ENCODE peak calls at places on chromosomes 13 and 19, in nine cellular contexts. W is colonic mucosa, H is foreskin fibroblast, C is fibroblast of lung, A is neural progenitor cell, I is heart left ventricle, F is psoas muscle, D is Panc1, O is BJ. K is an unnamed sample.

GRCh38 chr19:13803038-13803437 is 7.8 kb downstream of the ZSWIM4 start:
- DNase-seq in W (no peak), H (no peak), C (no peak), A (no peak), I (no peak), F (no peak), D (no peak), O (no peak), K (no peak)

GRCh38 chr13:75771818-75772217 is 135.7 kb downstream of the LMO7 start:
- DNase-seq in W (no peak), H (peak), C (peak), A (no peak), I (no peak), F (no peak), D (no peak), O (no peak), K (no peak)

GRCh38 chr13:95185851-95186250 is 115.4 kb downstream of the ABCC4 start:
- DNase-seq in W (no peak), H (no peak), C (no peak), A (no peak), I (no peak), F (no peak), D (no peak), O (no peak), K (no peak)

GRCh38 chr19:7763696-7764095 is 653 bp downstream of the CLEC4M start:
- DNase-seq in W (no peak), H (no peak), C (no peak), A (no peak), I (no peak), F (no peak), D (no peak), O (no peak), K (no peak)

GRCh38 chr13:51815848-51816247 is 11.9 kb upstream of the DHRS12 start:
- DNase-seq in W (no peak), H (no peak), C (no peak), A (no peak), I (no peak), F (no peak), D (no peak), O (no peak), K (peak)

GRCh38 chr13:27542220-27542619 is 78.1 kb downstream of the LNX2 start:
- DNase-seq in W (no peak), H (no peak), C (no peak), A (no peak), I (no peak), F (no peak), D (no peak), O (peak), K (no peak)

GRCh38 chr13:92303428-92303827 is 905.0 kb downstream of the GPC5 start:
- DNase-seq in W (no peak), H (peak), C (peak), A (no peak), I (no peak), F (no peak), D (no peak), O (no peak), K (no peak)

GRCh38 chr13:40539954-40540706 is 126.3 kb downstream of the FOXO1 start:
- DNase-seq in W (no peak), H (peak), C (peak), A (peak), I (no peak), F (no peak), D (peak), O (peak), K (no peak)

GRCh38 chr19:7931221-7932061 is 5.5 kb upstream of the CTXN1 start:
- DNase-seq in W (no peak), H (no peak), C (no peak), A (no peak), I (peak), F (no peak), D (no peak), O (no peak), K (peak)

GRCh38 chr19:3149089-3149488 is 13.3 kb downstream of the GNA15 start:
- DNase-seq in W (no peak), H (no peak), C (no peak), A (no peak), I (no peak), F (no peak), D (no peak), O (no peak), K (no peak)

GRCh38 chr13:113947321-113948033 is 26.4 kb downstream of the C13orf46 start:
- DNase-seq in W (peak), H (peak), C (peak), A (peak), I (peak), F (peak), D (no peak), O (no peak), K (peak)

GRCh38 chr19:54644056-54644455 is 13.8 kb downstream of the LILRB1 start:
- DNase-seq in W (no peak), H (no peak), C (no peak), A (no peak), I (peak), F (no peak), D (no peak), O (no peak), K (peak)

GRCh38 chr19:7534531-7534980 is 961 bp upstream of the PNPLA6 start:
- DNase-seq in W (peak), H (peak), C (peak), A (peak), I (peak), F (peak), D (no peak), O (peak), K (no peak)

GRCh38 chr19:13334801-13335481 is 171.3 kb downstream of the CACNA1A start:
- DNase-seq in W (no peak), H (no peak), C (no peak), A (no peak), I (no peak), F (no peak), D (no peak), O (no peak), K (no peak)

GRCh38 chr13:59823495-59823894 is 340.2 kb downstream of the DIAPH3 start:
- DNase-seq in W (no peak), H (peak), C (peak), A (no peak), I (no peak), F (no peak), D (peak), O (no peak), K (no peak)

GRCh38 chr19:55383279-55383788 is 758 bp downstream of the TMEM238 start:
- DNase-seq in W (peak), H (no peak), C (no peak), A (no peak), I (no peak), F (no peak), D (no peak), O (no peak), K (no peak)

GRCh38 chr19:5811117-5811516 is 6.2 kb downstream of the NRTN start:
- DNase-seq in W (no peak), H (no peak), C (no peak), A (no peak), I (no peak), F (no peak), D (no peak), O (no peak), K (no peak)

GRCh38 chr13:81639984-81640582 is 1299.2 kb upstream of the SPRY2 start:
- DNase-seq in W (no peak), H (no peak), C (no peak), A (peak), I (no peak), F (no peak), D (no peak), O (no peak), K (no peak)

GRCh38 chr19:18633321-18633720 is 3.5 kb upstream of the KLHL26 start:
- DNase-seq in W (peak), H (no peak), C (no peak), A (no peak), I (no peak), F (no peak), D (no peak), O (no peak), K (peak)

GRCh38 chr13:33262069-33262487 is 23.5 kb downstream of the STARD13 start:
- DNase-seq in W (peak), H (no peak), C (no peak), A (peak), I (no peak), F (peak), D (no peak), O (no peak), K (peak)

GRCh38 chr19:20879501-20879900 is 43.5 kb upstream of the ZNF85 start:
- DNase-seq in W (no peak), H (no peak), C (no peak), A (no peak), I (no peak), F (no peak), D (no peak), O (no peak), K (no peak)

GRCh38 chr13:50494110-50494509 is 349.4 kb downstream of the DLEU7 start:
- DNase-seq in W (no peak), H (no peak), C (no peak), A (no peak), I (no peak), F (no peak), D (no peak), O (no peak), K (no peak)

GRCh38 chr19:53156888-53157287 is 2.0 kb downstream of the ZNF347 start:
- DNase-seq in W (no peak), H (no peak), C (no peak), A (no peak), I (no peak), F (no peak), D (no peak), O (no peak), K (no peak)

GRCh38 chr13:96172066-96172465 is 82.2 kb downstream of the HS6ST3 start:
- DNase-seq in W (no peak), H (no peak), C (no peak), A (no peak), I (no peak), F (no peak), D (no peak), O (no peak), K (no peak)

GRCh38 chr13:107339209-107339608 is 771.3 kb upstream of the ARGLU1 start:
- DNase-seq in W (no peak), H (no peak), C (peak), A (no peak), I (no peak), F (no peak), D (no peak), O (no peak), K (no peak)

GRCh38 chr19:52234406-52234805 is 35.0 kb upstream of the ZNF766 start:
- DNase-seq in W (no peak), H (no peak), C (no peak), A (no peak), I (no peak), F (no peak), D (no peak), O (no peak), K (no peak)

GRCh38 chr13:41411536-41411935 is 45.8 kb upstream of the RGCC start:
- DNase-seq in W (no peak), H (peak), C (peak), A (peak), I (no peak), F (no peak), D (no peak), O (peak), K (peak)

GRCh38 chr13:43880451-43880850 is 747 bp downstream of the LACC1 start:
- DNase-seq in W (no peak), H (no peak), C (peak), A (no peak), I (no peak), F (no peak), D (no peak), O (no peak), K (no peak)

GRCh38 chr19:10292789-10293636 is 3.3 kb downstream of the ICAM5 start:
- DNase-seq in W (no peak), H (no peak), C (no peak), A (peak), I (no peak), F (no peak), D (no peak), O (no peak), K (peak)

GRCh38 chr19:10294368-10294697 is 4.6 kb downstream of the ICAM5 start:
- DNase-seq in W (no peak), H (no peak), C (no peak), A (peak), I (peak), F (no peak), D (no peak), O (no peak), K (no peak)

GRCh38 chr19:10295305-10295846 is 5.6 kb downstream of the ICAM5 start:
- DNase-seq in W (peak), H (no peak), C (no peak), A (peak), I (peak), F (no peak), D (no peak), O (no peak), K (peak)

GRCh38 chr19:10293637-10294367 is 4.0 kb downstream of the ICAM5 start:
- DNase-seq in W (no peak), H (no peak), C (no peak), A (peak), I (no peak), F (no peak), D (no peak), O (no peak), K (no peak)

GRCh38 chr19:10295847-10296591 is 6.3 kb downstream of the ICAM5 start:
- DNase-seq in W (no peak), H (no peak), C (no peak), A (peak), I (no peak), F (no peak), D (no peak), O (no peak), K (peak)
- H3K4me3 ChIP-seq in W (peak), H (no peak), C (no peak), A (peak), I (no peak), F (peak), D (no peak), O (peak), K (no peak)

DNA sequence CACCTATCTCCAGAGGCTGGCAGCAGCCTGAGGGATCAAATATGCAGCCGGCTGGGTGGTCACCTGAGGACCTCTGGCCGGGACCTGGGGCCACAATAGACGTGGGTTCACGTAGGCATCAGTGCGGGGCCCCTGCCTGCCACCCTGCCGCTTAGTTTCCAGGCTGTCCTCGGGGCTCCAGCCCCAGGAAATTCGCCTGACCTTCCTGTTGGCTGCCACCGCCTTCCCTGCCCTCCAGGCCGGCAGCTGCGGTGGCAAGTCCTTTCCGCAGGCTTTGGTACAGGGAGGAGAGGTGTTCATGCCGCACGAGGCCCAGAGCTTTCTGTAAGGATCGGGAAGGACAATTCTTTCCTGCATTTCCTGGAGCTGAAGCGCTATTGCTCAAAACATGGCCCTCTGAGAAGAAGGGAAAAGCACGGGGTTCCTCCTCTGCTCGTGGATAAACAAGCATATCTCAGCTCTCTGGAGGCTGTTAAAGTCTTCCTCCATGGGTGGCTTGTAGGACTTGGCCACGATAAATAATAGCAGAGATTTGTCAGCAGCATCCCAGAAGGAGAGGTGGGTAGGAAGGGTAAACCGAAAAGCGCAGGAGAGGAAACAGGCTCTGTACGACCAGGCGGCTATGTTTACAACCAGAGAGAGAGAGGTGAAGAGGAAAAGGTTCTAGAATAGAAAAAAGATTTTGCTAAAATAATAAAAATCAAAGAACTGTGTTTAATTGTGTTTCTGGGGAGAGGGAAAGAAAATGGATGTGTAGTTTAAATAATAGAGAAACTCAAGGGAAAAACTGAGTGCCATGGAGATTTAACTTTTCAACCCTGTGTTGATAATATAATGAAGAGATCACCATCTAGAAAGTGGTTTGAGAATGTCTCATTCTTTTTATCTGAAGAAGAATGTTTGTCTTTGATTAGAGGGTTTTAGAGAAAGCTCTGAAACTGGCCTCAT is 4.9 kb downstream of the COL4A2 start:
- DNase-seq in W (no peak), H (no peak), C (no peak), A (no peak), I (peak), F (no peak), D (no peak), O (no peak), K (no peak)
- H3K4me3 ChIP-seq in W (peak), H (no peak), C (peak), A (no peak), I (no peak), F (peak), D (no peak), O (no peak), K (no peak)

GRCh38 chr19:48332662-48333466 is 7.5 kb downstream of the EMP3 start:
- DNase-seq in W (peak), H (peak), C (peak), A (peak), I (peak), F (peak), D (no peak), O (peak), K (peak)

GRCh38 chr19:48333467-48334384 is 8.4 kb downstream of the EMP3 start:
- DNase-seq in W (peak), H (peak), C (peak), A (peak), I (peak), F (peak), D (no peak), O (peak), K (peak)

GRCh38 chr19:48329167-48329891 is 4.0 kb downstream of the EMP3 start:
- DNase-seq in W (no peak), H (no peak), C (peak), A (no peak), I (no peak), F (no peak), D (no peak), O (no peak), K (no peak)

GRCh38 chr19:48332351-48332661 is 7.0 kb downstream of the EMP3 start:
- DNase-seq in W (no peak), H (no peak), C (no peak), A (no peak), I (no peak), F (no peak), D (no peak), O (no peak), K (no peak)

DNA sequence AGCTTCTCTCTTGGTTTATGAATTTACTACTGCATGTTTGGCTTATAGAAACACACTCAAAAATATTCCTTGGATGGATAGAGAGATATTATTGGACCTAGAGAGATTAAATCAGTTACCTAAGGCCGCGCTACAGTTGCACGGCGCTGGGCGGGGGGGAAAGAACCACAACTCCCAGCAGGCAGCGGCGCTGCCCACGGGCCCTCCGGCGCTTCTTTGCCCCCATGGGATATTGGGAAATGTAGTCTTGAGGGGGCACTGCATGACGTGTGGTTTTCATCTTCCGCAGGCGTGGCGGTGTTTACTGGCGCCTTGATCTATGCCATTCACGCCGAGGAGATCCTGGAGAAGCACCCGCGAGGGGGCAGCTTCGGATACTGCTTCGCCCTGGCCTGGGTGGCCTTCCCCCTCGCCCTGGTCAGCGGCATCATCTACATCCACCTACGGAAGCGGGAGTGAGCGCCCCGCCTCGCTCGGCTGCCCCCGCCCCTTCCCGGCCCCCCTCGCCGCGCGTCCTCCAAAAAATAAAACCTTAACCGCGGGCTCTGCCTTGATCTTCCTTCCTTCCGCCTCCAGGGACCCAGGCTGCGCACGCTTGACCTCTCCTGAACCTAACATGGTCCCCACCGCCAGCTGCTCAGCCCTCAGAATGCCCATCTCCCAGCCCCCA is 4.8 kb downstream of the EMP3 start:
- DNase-seq in W (peak), H (no peak), C (no peak), A (peak), I (peak), F (peak), D (no peak), O (no peak), K (peak)
- H3K4me3 ChIP-seq in W (peak), H (no peak), C (no peak), A (peak), I (peak), F (peak), D (no peak), O (no peak), K (peak)

GRCh38 chr19:47806435-47806834 is 2.1 kb upstream of the TPRX1 start:
- DNase-seq in W (no peak), H (no peak), C (no peak), A (no peak), I (no peak), F (no peak), D (no peak), O (no peak), K (no peak)
- H3K4me3 ChIP-seq in W (no peak), H (no peak), C (no peak), A (no peak), I (no peak), F (no peak), D (no peak), O (no peak), K (no peak)

GRCh38 chr19:48715276-48715675 is 4.2 kb downstream of the MAMSTR start:
- DNase-seq in W (peak), H (no peak), C (no peak), A (no peak), I (peak), F (no peak), D (no peak), O (no peak), K (no peak)

GRCh38 chr19:48715681-48716171 is 3.8 kb downstream of the MAMSTR start:
- DNase-seq in W (peak), H (no peak), C (no peak), A (no peak), I (peak), F (no peak), D (no peak), O (peak), K (no peak)

GRCh38 chr19:48718711-48719231 is 754 bp downstream of the MAMSTR start:
- DNase-seq in W (no peak), H (no peak), C (no peak), A (no peak), I (peak), F (no peak), D (no peak), O (no peak), K (no peak)

GRCh38 chr19:48714759-48715261 is 4.7 kb downstream of the MAMSTR start:
- DNase-seq in W (peak), H (no peak), C (no peak), A (no peak), I (no peak), F (no peak), D (no peak), O (no peak), K (peak)

DNA sequence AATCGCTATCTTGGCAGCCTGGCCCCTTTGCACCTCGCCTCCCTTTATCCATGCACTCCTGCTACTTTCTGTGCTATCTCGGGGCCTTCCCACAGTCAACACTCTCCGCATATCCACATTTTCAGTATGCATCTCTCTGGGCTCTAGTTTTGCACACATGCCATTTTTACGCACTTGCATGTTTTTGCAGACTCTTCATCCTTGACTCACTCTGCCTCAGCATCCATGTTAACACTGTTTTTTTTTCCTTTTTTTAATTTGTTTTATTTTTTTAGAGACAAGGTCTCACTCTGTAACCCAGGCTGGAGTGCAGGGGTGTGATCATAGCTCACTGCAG is 2.5 kb downstream of the MAMSTR start:
- DNase-seq in W (no peak), H (no peak), C (peak), A (no peak), I (no peak), F (no peak), D (no peak), O (no peak), K (no peak)
- H3K4me3 ChIP-seq in W (no peak), H (peak), C (peak), A (no peak), I (no peak), F (peak), D (peak), O (peak), K (no peak)

K was measured in mucosa of descending colon.